ENCODE peak calls at places on chromosomes 1 and 21, in four cellular contexts. One of them, this sample, is unnamed.

GRCh38 chr1:43243299-43243698 is 26.5 kb upstream of the TMEM125 start:
- DNase-seq in A172: no peak
- DNase-seq in amniotic stem cell: no peak
- DNase-seq in T47D: no peak
- DNase-seq in this sample: no peak

GRCh38 chr1:204828352-204828850 is 42.3 kb upstream of the NFASC start:
- DNase-seq in A172: peak
- DNase-seq in amniotic stem cell: no peak
- DNase-seq in T47D: peak
- DNase-seq in this sample: peak

GRCh38 chr1:65769621-65770020 is 23.1 kb upstream of the PDE4B start:
- DNase-seq in A172: no peak
- DNase-seq in amniotic stem cell: no peak
- DNase-seq in T47D: no peak
- DNase-seq in this sample: no peak

GRCh38 chr1:114154963-114155322 is 1.3 kb upstream of the SYT6 start:
- DNase-seq in A172: peak
- DNase-seq in amniotic stem cell: no peak
- DNase-seq in T47D: no peak
- DNase-seq in this sample: no peak

GRCh38 chr1:119884700-119885099 is 11.6 kb downstream of the ADAM30 start:
- DNase-seq in A172: no peak
- DNase-seq in amniotic stem cell: no peak
- DNase-seq in T47D: no peak
- DNase-seq in this sample: no peak

GRCh38 chr1:111992396-111992985 is 3.0 kb upstream of the KCND3 start:
- DNase-seq in A172: no peak
- DNase-seq in amniotic stem cell: no peak
- DNase-seq in T47D: no peak
- DNase-seq in this sample: no peak

GRCh38 chr1:54016343-54017282 is 1.4 kb downstream of the LDLRAD1 start:
- DNase-seq in A172: peak
- DNase-seq in amniotic stem cell: no peak
- DNase-seq in T47D: peak
- DNase-seq in this sample: peak

GRCh38 chr1:25131794-25132193 is 100.5 kb downstream of the SYF2 start:
- DNase-seq in A172: no peak
- DNase-seq in amniotic stem cell: no peak
- DNase-seq in T47D: no peak
- DNase-seq in this sample: no peak

GRCh38 chr21:38228115-38228514 is 28.7 kb upstream of the KCNJ15 start:
- DNase-seq in A172: no peak
- DNase-seq in amniotic stem cell: no peak
- DNase-seq in T47D: no peak
- DNase-seq in this sample: no peak

GRCh38 chr1:205043866-205044265 is 854 bp downstream of the CNTN2 start:
- DNase-seq in A172: no peak
- DNase-seq in amniotic stem cell: no peak
- DNase-seq in T47D: no peak
- DNase-seq in this sample: no peak

GRCh38 chr1:115266729-115267421 is 71.2 kb downstream of the NGF start:
- DNase-seq in A172: no peak
- DNase-seq in amniotic stem cell: no peak
- DNase-seq in T47D: no peak
- DNase-seq in this sample: no peak

GRCh38 chr1:36276688-36277087 is 29.5 kb upstream of the SH3D21 start:
- DNase-seq in A172: no peak
- DNase-seq in amniotic stem cell: no peak
- DNase-seq in T47D: no peak
- DNase-seq in this sample: no peak

GRCh38 chr1:19863804-19864203 is 18.4 kb upstream of the OTUD3 start:
- DNase-seq in A172: peak
- DNase-seq in amniotic stem cell: no peak
- DNase-seq in T47D: no peak
- DNase-seq in this sample: no peak

GRCh38 chr1:43867946-43868740 is 65.5 kb upstream of the ARTN start:
- DNase-seq in A172: no peak
- DNase-seq in amniotic stem cell: no peak
- DNase-seq in T47D: no peak
- DNase-seq in this sample: no peak

GRCh38 chr1:47711848-47712492 is 274.1 kb downstream of the FOXD2 start:
- DNase-seq in A172: no peak
- DNase-seq in amniotic stem cell: no peak
- DNase-seq in T47D: no peak
- DNase-seq in this sample: no peak

GRCh38 chr1:78091215-78091813 is 45.5 kb downstream of the GIPC2 start:
- DNase-seq in A172: no peak
- DNase-seq in amniotic stem cell: no peak
- DNase-seq in T47D: no peak
- DNase-seq in this sample: no peak

GRCh38 chr21:41048636-41049035 is 119.3 kb upstream of the BACE2 start:
- DNase-seq in A172: no peak
- DNase-seq in amniotic stem cell: no peak
- DNase-seq in T47D: no peak
- DNase-seq in this sample: no peak

GRCh38 chr1:11520531-11521233 is 41.7 kb downstream of the DISP3 start:
- DNase-seq in A172: no peak
- DNase-seq in amniotic stem cell: no peak
- DNase-seq in T47D: no peak
- DNase-seq in this sample: no peak